ENCODE peak calls at places on chromosome X, in seven cellular contexts. One of them, this sample, is unnamed.

GRCh38 chrX:124194903-124195302 is 137.6 kb upstream of the TEX13D start:
- DNase-seq in ovary: no peak
- DNase-seq in left ventricle myocardium inferior: no peak
- DNase-seq in suprapubic skin: no peak
- DNase-seq in upper lobe of right lung: no peak
- DNase-seq in tibial artery: no peak
- DNase-seq in esophagus squamous epithelium: no peak
- DNase-seq in this sample: no peak

GRCh38 chrX:19683817-19684216 is 168.5 kb upstream of the MAP3K15 start:
- DNase-seq in ovary: no peak
- DNase-seq in left ventricle myocardium inferior: no peak
- DNase-seq in suprapubic skin: no peak
- DNase-seq in upper lobe of right lung: no peak
- DNase-seq in tibial artery: no peak
- DNase-seq in esophagus squamous epithelium: no peak
- DNase-seq in this sample: no peak

GRCh38 chrX:6095469-6095868 is 133.2 kb downstream of the NLGN4X start:
- DNase-seq in ovary: no peak
- DNase-seq in left ventricle myocardium inferior: no peak
- DNase-seq in suprapubic skin: no peak
- DNase-seq in upper lobe of right lung: no peak
- DNase-seq in tibial artery: no peak
- DNase-seq in esophagus squamous epithelium: no peak
- DNase-seq in this sample: no peak

GRCh38 chrX:53280703-53281320 is 572 bp downstream of the IQSEC2 start:
- DNase-seq in ovary: peak
- DNase-seq in left ventricle myocardium inferior: peak
- DNase-seq in suprapubic skin: no peak
- DNase-seq in upper lobe of right lung: no peak
- DNase-seq in tibial artery: peak
- DNase-seq in esophagus squamous epithelium: no peak
- DNase-seq in this sample: no peak

GRCh38 chrX:13939741-13940597 is 89.7 kb downstream of the GEMIN8 start:
- DNase-seq in ovary: no peak
- DNase-seq in left ventricle myocardium inferior: no peak
- DNase-seq in suprapubic skin: no peak
- DNase-seq in upper lobe of right lung: no peak
- DNase-seq in tibial artery: no peak
- DNase-seq in esophagus squamous epithelium: no peak
- DNase-seq in this sample: no peak

GRCh38 chrX:28787206-28787605 is 200.0 kb downstream of the IL1RAPL1 start:
- DNase-seq in ovary: no peak
- DNase-seq in left ventricle myocardium inferior: no peak
- DNase-seq in suprapubic skin: no peak
- DNase-seq in upper lobe of right lung: no peak
- DNase-seq in tibial artery: no peak
- DNase-seq in esophagus squamous epithelium: no peak
- DNase-seq in this sample: peak

GRCh38 chrX:49192722-49193328 is 6.7 kb upstream of the PRICKLE3 start:
- DNase-seq in ovary: no peak
- DNase-seq in left ventricle myocardium inferior: no peak
- DNase-seq in suprapubic skin: no peak
- DNase-seq in upper lobe of right lung: no peak
- DNase-seq in tibial artery: no peak
- DNase-seq in esophagus squamous epithelium: no peak
- DNase-seq in this sample: no peak

GRCh38 chrX:78307665-78308064 is 19.7 kb downstream of the CYSLTR1 start:
- DNase-seq in ovary: no peak
- DNase-seq in left ventricle myocardium inferior: no peak
- DNase-seq in suprapubic skin: no peak
- DNase-seq in upper lobe of right lung: no peak
- DNase-seq in tibial artery: no peak
- DNase-seq in esophagus squamous epithelium: no peak
- DNase-seq in this sample: no peak

GRCh38 chrX:42128020-42128419 is 204.7 kb upstream of the CASK start:
- DNase-seq in ovary: no peak
- DNase-seq in left ventricle myocardium inferior: no peak
- DNase-seq in suprapubic skin: no peak
- DNase-seq in upper lobe of right lung: no peak
- DNase-seq in tibial artery: no peak
- DNase-seq in esophagus squamous epithelium: no peak
- DNase-seq in this sample: no peak

GRCh38 chrX:147736045-147736444 is 175.7 kb upstream of the FMR1 start:
- DNase-seq in ovary: no peak
- DNase-seq in left ventricle myocardium inferior: no peak
- DNase-seq in suprapubic skin: no peak
- DNase-seq in upper lobe of right lung: no peak
- DNase-seq in tibial artery: no peak
- DNase-seq in esophagus squamous epithelium: no peak
- DNase-seq in this sample: no peak
- H3K4me3 ChIP-seq in ovary: no peak
- H3K4me3 ChIP-seq in left ventricle myocardium inferior: no peak
- H3K4me3 ChIP-seq in suprapubic skin: no peak
- H3K4me3 ChIP-seq in upper lobe of right lung: no peak
- H3K4me3 ChIP-seq in tibial artery: no peak
- H3K4me3 ChIP-seq in esophagus squamous epithelium: no peak
- H3K4me3 ChIP-seq in this sample: no peak

GRCh38 chrX:149504226-149504914 is 736 bp downstream of the IDS start:
- DNase-seq in ovary: peak
- DNase-seq in left ventricle myocardium inferior: no peak
- DNase-seq in suprapubic skin: no peak
- DNase-seq in upper lobe of right lung: peak
- DNase-seq in tibial artery: no peak
- DNase-seq in esophagus squamous epithelium: no peak
- DNase-seq in this sample: no peak
- TF ChIP-seq CTCF in ovary: no peak
- TF ChIP-seq CTCF in left ventricle myocardium inferior: peak
- TF ChIP-seq CTCF in suprapubic skin: no peak
- TF ChIP-seq CTCF in upper lobe of right lung: peak
- TF ChIP-seq CTCF in tibial artery: no peak
- TF ChIP-seq CTCF in esophagus squamous epithelium: peak
- TF ChIP-seq CTCF in this sample: peak

GRCh38 chrX:2928583-2929434 is at the start of gene ARSD:
- DNase-seq in ovary: peak
- DNase-seq in left ventricle myocardium inferior: peak
- DNase-seq in suprapubic skin: peak
- DNase-seq in upper lobe of right lung: peak
- DNase-seq in tibial artery: peak
- DNase-seq in esophagus squamous epithelium: peak
- DNase-seq in this sample: peak
- H3K4me3 ChIP-seq in ovary: peak
- H3K4me3 ChIP-seq in left ventricle myocardium inferior: peak
- H3K4me3 ChIP-seq in suprapubic skin: peak
- H3K4me3 ChIP-seq in upper lobe of right lung: peak
- H3K4me3 ChIP-seq in tibial artery: peak
- H3K4me3 ChIP-seq in esophagus squamous epithelium: peak
- H3K4me3 ChIP-seq in this sample: peak

GRCh38 chrX:150515801-150516200 is 52.6 kb upstream of the MTM1 start:
- DNase-seq in ovary: no peak
- DNase-seq in left ventricle myocardium inferior: no peak
- DNase-seq in suprapubic skin: no peak
- DNase-seq in upper lobe of right lung: no peak
- DNase-seq in tibial artery: no peak
- DNase-seq in esophagus squamous epithelium: no peak
- DNase-seq in this sample: no peak

GRCh38 chrX:150517303-150517896 is 51.0 kb upstream of the MTM1 start:
- DNase-seq in ovary: no peak
- DNase-seq in left ventricle myocardium inferior: no peak
- DNase-seq in suprapubic skin: no peak
- DNase-seq in upper lobe of right lung: no peak
- DNase-seq in tibial artery: no peak
- DNase-seq in esophagus squamous epithelium: no peak
- DNase-seq in this sample: no peak

GRCh38 chrX:150514462-150514861 is 54.0 kb upstream of the MTM1 start:
- DNase-seq in ovary: no peak
- DNase-seq in left ventricle myocardium inferior: no peak
- DNase-seq in suprapubic skin: no peak
- DNase-seq in upper lobe of right lung: no peak
- DNase-seq in tibial artery: no peak
- DNase-seq in esophagus squamous epithelium: no peak
- DNase-seq in this sample: no peak

GRCh38 chrX:150512426-150512825 is 56.0 kb upstream of the MTM1 start:
- DNase-seq in ovary: no peak
- DNase-seq in left ventricle myocardium inferior: no peak
- DNase-seq in suprapubic skin: no peak
- DNase-seq in upper lobe of right lung: no peak
- DNase-seq in tibial artery: no peak
- DNase-seq in esophagus squamous epithelium: no peak
- DNase-seq in this sample: no peak

DNA sequence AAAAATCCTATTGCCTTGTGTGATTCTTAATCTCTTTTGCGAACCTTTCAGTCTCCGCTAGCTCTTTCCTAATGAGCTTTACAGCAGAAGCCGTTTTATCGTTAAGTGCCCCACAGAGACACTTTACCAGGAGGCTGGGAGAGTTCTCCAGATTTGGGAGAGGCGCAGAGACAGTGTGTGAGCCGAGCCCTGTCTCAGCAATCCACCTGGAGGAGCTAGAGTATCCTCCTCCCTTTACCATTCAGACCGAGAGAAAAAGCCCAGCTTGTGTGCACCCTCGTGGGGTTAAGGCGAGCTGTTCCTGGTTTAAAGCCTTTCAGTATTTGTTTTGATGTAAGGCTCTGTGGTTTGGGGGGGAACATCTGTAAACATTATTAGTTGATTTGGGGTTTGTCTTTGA is 54.9 kb upstream of the MTM1 start:
- DNase-seq in ovary: no peak
- DNase-seq in left ventricle myocardium inferior: no peak
- DNase-seq in suprapubic skin: no peak
- DNase-seq in upper lobe of right lung: no peak
- DNase-seq in tibial artery: no peak
- DNase-seq in esophagus squamous epithelium: no peak
- DNase-seq in this sample: no peak
- TF ChIP-seq CTCF in ovary: no peak
- TF ChIP-seq CTCF in left ventricle myocardium inferior: no peak
- TF ChIP-seq CTCF in suprapubic skin: no peak
- TF ChIP-seq CTCF in upper lobe of right lung: no peak
- TF ChIP-seq CTCF in tibial artery: no peak
- TF ChIP-seq CTCF in esophagus squamous epithelium: no peak
- TF ChIP-seq CTCF in this sample: no peak

GRCh38 chrX:104270916-104271512 is 16.3 kb upstream of the ESX1 start:
- DNase-seq in ovary: peak
- DNase-seq in left ventricle myocardium inferior: peak
- DNase-seq in suprapubic skin: no peak
- DNase-seq in upper lobe of right lung: no peak
- DNase-seq in tibial artery: peak
- DNase-seq in esophagus squamous epithelium: no peak
- DNase-seq in this sample: no peak
- H3K4me3 ChIP-seq in ovary: no peak
- H3K4me3 ChIP-seq in left ventricle myocardium inferior: peak
- H3K4me3 ChIP-seq in suprapubic skin: no peak
- H3K4me3 ChIP-seq in upper lobe of right lung: no peak
- H3K4me3 ChIP-seq in tibial artery: no peak
- H3K4me3 ChIP-seq in esophagus squamous epithelium: no peak
- H3K4me3 ChIP-seq in this sample: no peak

GRCh38 chrX:51874123-51874522 is 19.3 kb upstream of the MAGED1 start:
- DNase-seq in ovary: no peak
- DNase-seq in left ventricle myocardium inferior: no peak
- DNase-seq in suprapubic skin: no peak
- DNase-seq in upper lobe of right lung: no peak
- DNase-seq in tibial artery: no peak
- DNase-seq in esophagus squamous epithelium: no peak
- DNase-seq in this sample: no peak
- TF ChIP-seq CTCF in ovary: no peak
- TF ChIP-seq CTCF in left ventricle myocardium inferior: no peak
- TF ChIP-seq CTCF in suprapubic skin: no peak
- TF ChIP-seq CTCF in upper lobe of right lung: no peak
- TF ChIP-seq CTCF in tibial artery: no peak
- TF ChIP-seq CTCF in esophagus squamous epithelium: no peak
- TF ChIP-seq CTCF in this sample: no peak

GRCh38 chrX:40015693-40016092 is 82.1 kb downstream of the BCOR start:
- DNase-seq in ovary: no peak
- DNase-seq in left ventricle myocardium inferior: no peak
- DNase-seq in suprapubic skin: no peak
- DNase-seq in upper lobe of right lung: no peak
- DNase-seq in tibial artery: no peak
- DNase-seq in esophagus squamous epithelium: no peak
- DNase-seq in this sample: no peak
- H3K4me3 ChIP-seq in ovary: no peak
- H3K4me3 ChIP-seq in left ventricle myocardium inferior: no peak
- H3K4me3 ChIP-seq in suprapubic skin: no peak
- H3K4me3 ChIP-seq in upper lobe of right lung: no peak
- H3K4me3 ChIP-seq in tibial artery: no peak
- H3K4me3 ChIP-seq in esophagus squamous epithelium: no peak
- H3K4me3 ChIP-seq in this sample: no peak